ENCODE peak calls at places on chromosomes 16 and 17, in five cellular contexts. J is testis, O is heart left ventricle, H is breast epithelium, Y is stomach. I is an unnamed sample.

GRCh38 chr17:28727727-28728363 is 743 bp upstream of the NEK8 start:
- DNase-seq in Y (peak), H (peak), O (peak), J (peak), I (peak)

GRCh38 chr17:5560361-5560988 is 23.8 kb downstream of the NLRP1 start:
- DNase-seq in J (no peak), Y (no peak), H (no peak), O (no peak), I (no peak)

GRCh38 chr17:7881655-7882054 is 6.9 kb upstream of the CHD3 start:
- DNase-seq in O (no peak), H (no peak), J (peak), Y (no peak), I (no peak)

GRCh38 chr17:42969006-42969581 is 4.8 kb upstream of the AARSD1 start:
- DNase-seq in O (no peak), H (no peak), Y (no peak), J (no peak), I (no peak)

GRCh38 chr17:55794681-55795080 is 43.8 kb downstream of the PCTP start:
- DNase-seq in J (no peak), H (no peak), Y (no peak), O (no peak), I (no peak)

GRCh38 chr17:15777297-15777696 is 45.2 kb downstream of the TBC1D26 start:
- DNase-seq in H (no peak), J (no peak), O (no peak), Y (no peak), I (no peak)

GRCh38 chr17:50638572-50638850 is 3.8 kb downstream of the ABCC3 start:
- DNase-seq in J (no peak), O (no peak), Y (no peak), H (no peak), I (no peak)

GRCh38 chr17:59725691-59726090 is 18.2 kb downstream of the VMP1 start:
- DNase-seq in Y (no peak), O (no peak), H (no peak), J (no peak), I (no peak)

GRCh38 chr16:11697319-11697718 is 29.1 kb downstream of the SNN start:
- DNase-seq in O (no peak), J (no peak), Y (no peak), H (no peak), I (peak)

GRCh38 chr17:1294157-1294717 is 14.8 kb downstream of the TRARG1 start:
- DNase-seq in H (no peak), Y (peak), O (no peak), J (no peak), I (no peak)

GRCh38 chr16:22220076-22220453 is 14.0 kb downstream of the EEF2K start:
- DNase-seq in O (peak), H (no peak), Y (no peak), J (no peak), I (peak)

GRCh38 chr17:49997773-49998703 is 3.0 kb upstream of the DLX3 start:
- DNase-seq in J (peak), O (peak), H (peak), Y (peak), I (peak)

GRCh38 chr17:74645010-74645409 is 21.5 kb upstream of the CD300E start:
- DNase-seq in Y (no peak), J (no peak), H (no peak), O (no peak), I (no peak)

GRCh38 chr17:56158344-56158743 is 5.1 kb downstream of the ANKFN1 start:
- DNase-seq in Y (no peak), O (no peak), J (no peak), H (no peak), I (no peak)

GRCh38 chr16:16124974-16125373 is 98.3 kb downstream of the ABCC6 start:
- DNase-seq in H (no peak), O (no peak), Y (no peak), J (no peak), I (no peak)

GRCh38 chr16:9113707-9114106 is 22.3 kb downstream of the HAPSTR1 start:
- DNase-seq in J (no peak), H (no peak), Y (no peak), O (no peak), I (no peak)

GRCh38 chr17:67801626-67802175 is 23.6 kb upstream of the BPTF start:
- DNase-seq in Y (no peak), O (no peak), H (no peak), J (no peak), I (no peak)

GRCh38 chr17:5050281-5050680 is 15.1 kb upstream of the SLC52A1 start:
- DNase-seq in J (no peak), O (no peak), Y (no peak), H (no peak), I (no peak)

GRCh38 chr17:15332338-15332737 is 9.1 kb downstream of the TEKT3 start:
- DNase-seq in H (no peak), Y (no peak), J (no peak), O (no peak), I (no peak)

GRCh38 chr16:49713770-49714169 is 142.1 kb downstream of the ZNF423 start:
- DNase-seq in Y (no peak), J (no peak), O (no peak), H (no peak), I (no peak)

GRCh38 chr17:29341726-29342125 is 47.8 kb upstream of the NUFIP2 start:
- DNase-seq in J (no peak), H (no peak), Y (no peak), O (no peak), I (no peak)

GRCh38 chr16:85206472-85207356 is 94.4 kb upstream of the CIBAR2 start:
- DNase-seq in J (peak), Y (peak), H (peak), O (peak), I (peak)

GRCh38 chr17:49567871-49568694 is 7.6 kb upstream of the NXPH3 start:
- DNase-seq in O (peak), Y (peak), J (peak), H (peak), I (peak)

GRCh38 chr16:1309888-1310831 is 724 bp downstream of the UBE2I start:
- DNase-seq in H (peak), Y (peak), J (peak), O (peak), I (peak)

GRCh38 chr16:31505483-31505882 is 2.7 kb downstream of the RUSF1 start:
- DNase-seq in O (no peak), H (no peak), J (no peak), Y (no peak), I (no peak)

GRCh38 chr17:36118477-36119353 is 15.1 kb downstream of the CCL4 start:
- DNase-seq in H (no peak), O (no peak), Y (no peak), J (no peak), I (no peak)

GRCh38 chr17:42177684-42178083 is 3.3 kb downstream of the KCNH4 start:
- DNase-seq in J (no peak), Y (no peak), O (no peak), H (no peak), I (no peak)

GRCh38 chr17:11290814-11291213 is 49.8 kb downstream of the SHISA6 start:
- DNase-seq in O (no peak), H (no peak), J (no peak), Y (no peak), I (no peak)

GRCh38 chr17:50916708-50917417 is 50.7 kb upstream of the TOB1 start:
- DNase-seq in O (peak), J (peak), Y (no peak), H (no peak), I (no peak)

GRCh38 chr16:1531638-1531910 is 1.9 kb upstream of the TMEM204 start:
- DNase-seq in H (no peak), Y (no peak), J (no peak), O (no peak), I (no peak)

GRCh38 chr17:4542003-4542725 is 13.0 kb downstream of the MYBBP1A start:
- DNase-seq in O (no peak), J (no peak), H (no peak), Y (no peak), I (peak)

GRCh38 chr17:29444589-29444988 is 54.4 kb downstream of the TAOK1 start:
- DNase-seq in H (no peak), O (no peak), Y (no peak), J (no peak), I (no peak)

GRCh38 chr16:67949645-67950044 is 5.7 kb upstream of the LCAT start:
- DNase-seq in O (no peak), Y (no peak), J (no peak), H (no peak), I (no peak)

GRCh38 chr16:5398203-5398602 is 300.6 kb upstream of the EEF2KMT start:
- DNase-seq in O (no peak), J (no peak), H (no peak), Y (no peak), I (no peak)

GRCh38 chr16:85114909-85115567 is 2.8 kb upstream of the CIBAR2 start:
- DNase-seq in J (peak), Y (peak), O (peak), H (peak), I (peak)

GRCh38 chr17:66676421-66676820 is 158.5 kb upstream of the CACNG5 start:
- DNase-seq in O (no peak), H (peak), J (no peak), Y (peak), I (no peak)

GRCh38 chr16:15846510-15846909 is 10.3 kb downstream of the MYH11 start:
- DNase-seq in H (no peak), Y (no peak), O (no peak), J (no peak), I (peak)

GRCh38 chr17:12068946-12069345 is 48.3 kb downstream of the MAP2K4 start:
- DNase-seq in O (no peak), J (no peak), Y (no peak), H (no peak), I (no peak)

GRCh38 chr17:42078396-42079042 is 19.8 kb downstream of the ZNF385C start:
- DNase-seq in J (peak), H (no peak), Y (no peak), O (no peak), I (no peak)

GRCh38 chr16:8590161-8590688 is at the start of gene TMEM114:
- DNase-seq in O (no peak), H (no peak), J (no peak), Y (no peak), I (no peak)

GRCh38 chr17:79729761-79730160 is 982 bp upstream of the ENPP7 start:
- DNase-seq in O (no peak), Y (no peak), J (no peak), H (no peak), I (no peak)

GRCh38 chr17:79732246-79732645 is 1.5 kb downstream of the ENPP7 start:
- DNase-seq in H (no peak), J (no peak), Y (no peak), O (no peak), I (no peak)

GRCh38 chr17:79730437-79730768 is 340 bp upstream of the ENPP7 start:
- DNase-seq in J (no peak), O (no peak), Y (no peak), H (no peak), I (no peak)

GRCh38 chr17:79728908-79729471 is 1.8 kb upstream of the ENPP7 start:
- DNase-seq in O (no peak), J (no peak), Y (no peak), H (no peak), I (no peak)

DNA sequence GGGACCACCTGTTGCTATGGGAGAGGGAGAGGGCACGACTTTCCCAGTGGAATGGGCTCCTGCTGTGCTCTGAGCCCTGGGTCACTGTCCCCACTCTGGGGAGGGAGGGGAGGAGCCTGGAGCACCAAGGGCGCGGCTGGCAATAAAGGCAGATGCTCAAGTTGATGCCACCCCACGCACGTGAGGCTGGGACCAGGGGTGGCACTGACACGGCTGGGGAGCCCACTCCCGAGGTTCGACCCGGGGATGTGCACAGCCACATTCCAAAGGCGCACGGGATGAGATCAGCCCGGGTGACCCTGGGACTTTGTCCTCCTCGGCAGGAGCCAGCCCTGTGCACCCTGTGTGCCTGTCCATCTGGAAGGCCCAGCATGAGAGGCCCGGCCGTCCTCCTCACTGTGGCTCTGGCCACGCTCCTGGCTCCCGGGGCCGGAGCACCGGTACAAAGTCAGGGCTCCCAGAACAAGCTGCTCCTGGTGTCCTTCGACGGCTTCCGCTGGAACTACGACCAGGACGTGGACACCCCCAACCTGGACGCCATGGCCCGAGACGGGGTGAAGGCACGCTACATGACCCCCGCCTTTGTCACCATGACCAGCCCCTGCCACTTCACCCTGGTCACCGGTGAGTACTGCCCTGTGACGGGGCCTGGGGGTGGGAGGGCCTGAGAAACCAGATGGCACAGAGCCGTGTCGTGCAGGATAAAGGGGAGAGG is at the start of gene ENPP7:
- DNase-seq in Y (no peak), O (no peak), J (no peak), H (no peak), I (no peak)
- TF ChIP-seq POLR2A in Y (no peak), O (no peak), J (no peak), H (no peak), I (no peak)

GRCh38 chr16:73019456-73020362 is 28.2 kb downstream of the ZFHX3 start:
- DNase-seq in O (no peak), H (no peak), Y (no peak), J (no peak), I (peak)
- TF ChIP-seq POLR2A in O (no peak), H (no peak), Y (no peak), J (no peak), I (no peak)

GRCh38 chr16:2532494-2533141 is 1.4 kb upstream of the CEMP1 start:
- DNase-seq in O (peak), H (peak), Y (peak), J (peak), I (peak)
- TF ChIP-seq POLR2A in O (peak), H (peak), Y (no peak), J (no peak), I (no peak)

DNA sequence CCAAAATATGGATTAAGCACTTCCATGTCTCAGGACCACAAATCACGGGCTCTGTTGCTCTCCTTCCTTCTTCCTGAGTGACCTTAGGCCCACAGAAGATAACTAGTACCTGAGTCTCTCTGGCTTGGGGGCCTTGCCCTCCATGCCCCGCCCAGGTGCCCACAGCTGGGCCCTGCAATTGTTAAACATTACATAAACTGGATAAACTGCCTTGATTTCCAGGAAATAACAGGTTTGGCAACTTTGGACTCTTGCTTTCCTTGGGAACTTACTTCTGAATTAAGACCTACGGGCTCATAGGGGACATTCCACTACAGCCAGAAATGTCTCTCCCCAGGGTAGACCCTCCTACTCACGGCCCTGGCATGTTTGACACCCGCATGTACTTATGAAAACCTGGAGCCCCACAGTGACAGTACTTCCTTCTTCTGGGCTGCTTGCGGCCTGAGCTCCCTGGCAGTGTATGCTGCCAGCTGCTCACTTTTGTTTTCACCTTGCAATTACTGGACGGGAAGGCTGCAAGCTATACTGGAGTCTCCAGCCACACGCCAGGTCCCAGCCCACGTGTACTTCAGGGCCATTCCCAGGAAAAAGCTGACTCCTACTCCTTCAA is 2.3 kb upstream of the UBALD2 start:
- DNase-seq in O (no peak), J (no peak), H (peak), Y (peak), I (no peak)
- TF ChIP-seq POLR2A in O (no peak), J (no peak), H (no peak), Y (no peak), I (peak)

I was measured in sigmoid colon.